ENCODE peak calls at places on chromosomes 3 and 15, in four cellular contexts. C, K, E and O are unnamed samples.

GRCh38 chr3:185815391-185816282 is 9.2 kb downstream of the IGF2BP2 start:
- DNase-seq in C (no peak), K (no peak), E (peak), O (no peak)

GRCh38 chr3:131738095-131738494 is 235.3 kb upstream of the MRPL3 start:
- DNase-seq in C (no peak), K (no peak), E (no peak), O (no peak)

GRCh38 chr3:119918992-119919933 is 137.4 kb downstream of the NR1I2 start:
- DNase-seq in C (no peak), K (no peak), E (no peak), O (no peak)

GRCh38 chr3:9512456-9513045 is 41.1 kb downstream of the LHFPL4 start:
- DNase-seq in C (no peak), K (no peak), E (no peak), O (no peak)

GRCh38 chr3:48347500-48347899 is 14.0 kb upstream of the SPINK8 start:
- DNase-seq in C (no peak), K (no peak), E (no peak), O (no peak)

GRCh38 chr15:92887869-92888268 is 12.3 kb upstream of the CHD2 start:
- DNase-seq in C (no peak), K (no peak), E (no peak), O (no peak)

GRCh38 chr3:70989174-70989573 is 594.4 kb downstream of the FOXP1 start:
- DNase-seq in C (no peak), K (no peak), E (no peak), O (no peak)

GRCh38 chr15:93929375-93930094 is 301.8 kb upstream of the MCTP2 start:
- DNase-seq in C (no peak), K (no peak), E (no peak), O (no peak)

GRCh38 chr3:51706788-51707731 is at the start of gene GRM2:
- DNase-seq in C (no peak), K (no peak), E (peak), O (no peak)

GRCh38 chr3:23949784-23950183 is 4.7 kb downstream of the NR1D2 start:
- DNase-seq in C (peak), K (no peak), E (no peak), O (no peak)

GRCh38 chr15:40266828-40267304 is 16.0 kb downstream of the ANKRD63 start:
- DNase-seq in C (no peak), K (no peak), E (peak), O (no peak)

GRCh38 chr15:33789141-33789540 is 179.2 kb upstream of the CHRM5 start:
- DNase-seq in C (no peak), K (no peak), E (no peak), O (no peak)

GRCh38 chr3:141331370-141332318 is 36.7 kb upstream of the ZBTB38 start:
- DNase-seq in C (peak), K (no peak), E (peak), O (no peak)

GRCh38 chr3:49775538-49775937 is 10.8 kb downstream of the IP6K1 start:
- DNase-seq in C (no peak), K (no peak), E (no peak), O (no peak)

GRCh38 chr3:49769926-49770325 is 16.4 kb downstream of the IP6K1 start:
- DNase-seq in C (no peak), K (no peak), E (no peak), O (no peak)

GRCh38 chr3:49771340-49771938 is 14.9 kb downstream of the IP6K1 start:
- DNase-seq in C (no peak), K (no peak), E (no peak), O (no peak)

GRCh38 chr3:49769516-49769915 is 16.8 kb downstream of the IP6K1 start:
- DNase-seq in C (no peak), K (no peak), E (no peak), O (no peak)

GRCh38 chr3:49772703-49773102 is 13.6 kb downstream of the IP6K1 start:
- DNase-seq in C (no peak), K (no peak), E (no peak), O (no peak)
- TF ChIP-seq SPI1 in C (no peak), K (no peak), E (no peak), O (no peak)

DNA sequence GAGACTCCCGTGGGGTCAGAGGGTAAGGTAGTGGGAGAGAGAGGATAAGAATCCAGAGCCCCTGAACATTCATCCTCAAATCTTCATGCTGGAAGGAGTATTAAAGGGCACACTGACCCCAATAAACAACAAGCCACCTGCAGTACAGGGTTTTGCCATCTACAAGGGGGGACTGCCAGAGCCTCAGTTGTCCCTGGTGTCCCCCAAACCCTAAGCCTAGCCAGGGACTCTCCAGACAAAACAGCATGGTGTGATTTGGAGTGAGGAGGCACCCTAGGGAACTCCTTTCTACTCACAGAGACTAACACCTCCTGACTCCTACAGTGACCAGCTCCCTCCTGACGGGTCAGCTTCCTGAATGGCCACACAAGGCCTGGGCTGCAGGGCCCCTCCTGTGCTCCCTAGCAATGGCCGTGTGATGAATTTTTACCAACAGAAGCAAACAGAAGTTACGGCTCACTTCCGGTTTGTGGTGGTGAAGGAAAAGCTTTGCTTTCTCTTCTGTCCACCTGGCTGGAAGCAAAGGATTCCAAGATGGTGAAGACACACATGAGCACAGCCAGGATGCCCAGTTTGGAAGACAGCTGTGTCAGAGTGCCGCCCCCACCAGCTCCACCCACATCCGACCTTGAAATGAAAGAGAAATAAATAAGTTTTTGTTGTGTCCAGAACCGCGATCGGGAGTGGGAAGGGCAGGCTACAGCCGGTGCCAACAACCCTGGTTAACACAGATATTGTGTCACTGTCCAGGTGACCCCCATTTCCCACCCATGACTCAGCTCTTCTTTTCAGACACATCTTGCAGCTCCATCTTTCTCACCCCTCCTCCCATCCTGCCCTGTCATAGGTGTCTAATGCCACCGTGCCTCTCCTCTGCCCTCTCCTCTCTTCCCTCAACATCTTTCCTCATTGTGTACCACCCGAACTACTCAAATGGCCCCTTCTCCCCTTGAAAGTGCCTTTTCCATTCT is 69.6 kb upstream of the ATP13A3 start:
- DNase-seq in C (no peak), K (no peak), E (peak), O (peak)
- TF ChIP-seq SPI1 in C (no peak), K (no peak), E (no peak), O (no peak)

GRCh38 chr3:189726277-189726676 is 95.1 kb downstream of the TP63 start:
- DNase-seq in C (no peak), K (no peak), E (no peak), O (no peak)
- TF ChIP-seq SPI1 in C (no peak), K (no peak), E (no peak), O (no peak)

GRCh38 chr15:38354321-38354929 is 99.5 kb upstream of the FAM98B start:
- DNase-seq in C (peak), K (no peak), E (peak), O (peak)

GRCh38 chr15:38349251-38349650 is 96.6 kb downstream of the SPRED1 start:
- DNase-seq in C (no peak), K (no peak), E (no peak), O (no peak)

DNA sequence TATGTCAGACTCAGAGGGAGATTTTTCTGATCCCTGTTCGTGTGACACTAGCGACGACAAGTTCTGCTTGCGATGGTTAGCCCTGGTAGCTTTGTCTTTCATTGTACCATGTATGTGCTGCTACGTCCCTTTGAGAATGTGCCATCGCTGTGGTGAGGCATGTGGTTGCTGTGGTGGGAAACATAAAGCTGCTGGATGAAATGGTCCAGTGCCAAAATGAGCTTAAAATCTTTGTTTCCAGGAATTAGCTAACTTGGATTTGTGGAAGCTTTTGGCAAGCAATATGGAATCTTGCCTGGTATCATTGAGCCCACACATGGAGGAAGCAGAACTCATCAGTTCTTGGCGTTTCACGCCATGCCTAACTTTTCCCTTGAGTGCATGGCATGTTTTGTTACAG is 98.8 kb downstream of the SPRED1 start:
- DNase-seq in C (no peak), K (no peak), E (no peak), O (no peak)
- TF ChIP-seq SPI1 in C (no peak), K (no peak), E (no peak), O (no peak)

GRCh38 chr3:46095307-46095706 is 68.0 kb upstream of the XCR1 start:
- DNase-seq in C (peak), K (no peak), E (no peak), O (peak)
- TF ChIP-seq SPI1 in C (peak), K (peak), E (peak), O (peak)

GRCh38 chr15:60708684-60709083 is 229.7 kb upstream of the ICE2 start:
- DNase-seq in C (no peak), K (no peak), E (no peak), O (no peak)
- TF ChIP-seq SPI1 in C (no peak), K (no peak), E (no peak), O (no peak)

GRCh38 chr3:5054098-5054497 is 68.0 kb upstream of the ARL8B start:
- DNase-seq in C (no peak), K (no peak), E (no peak), O (peak)

GRCh38 chr3:5055352-5056004 is 66.6 kb upstream of the ARL8B start:
- DNase-seq in C (no peak), K (no peak), E (no peak), O (peak)

GRCh38 chr3:5053021-5053831 is 68.9 kb upstream of the ARL8B start:
- DNase-seq in C (no peak), K (no peak), E (no peak), O (no peak)

GRCh38 chr3:5052247-5052646 is 69.8 kb upstream of the ARL8B start:
- DNase-seq in C (no peak), K (no peak), E (no peak), O (no peak)

DNA sequence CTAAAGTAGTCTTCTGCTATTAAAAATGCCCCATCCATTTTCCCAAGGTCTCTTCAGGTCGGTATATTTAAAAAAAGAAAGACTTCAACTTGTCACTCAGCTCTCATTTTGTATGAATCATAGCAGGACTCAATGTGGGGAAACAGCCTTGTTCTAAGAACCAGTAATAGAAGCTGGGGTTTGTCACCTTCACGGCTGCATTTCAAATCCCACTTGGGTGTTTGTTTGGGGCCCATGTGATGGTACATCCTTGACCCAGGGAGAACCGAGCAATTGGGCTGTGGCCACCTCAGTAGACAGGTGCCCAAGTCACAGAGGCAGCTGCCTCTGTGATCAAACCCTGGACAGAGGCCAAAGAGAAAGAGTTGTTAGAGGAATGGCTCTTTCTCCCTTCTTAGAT is 70.3 kb upstream of the ARL8B start:
- DNase-seq in C (peak), K (no peak), E (no peak), O (no peak)
- TF ChIP-seq SPI1 in C (no peak), K (no peak), E (no peak), O (no peak)